ENCODE peak calls at places on chromosome 5, in seven cellular contexts. F is GM23248, M is mammary epithelial cell, B is GM23338, Q is A673, V is astrocyte, L is MM.1S. G is an unnamed sample.

GRCh38 chr5:128782446-128782845 is 182.8 kb upstream of the SLC27A6 start:
- DNase-seq in F (peak), M (peak), B (no peak), Q (peak), V (peak), L (no peak), G (no peak)

GRCh38 chr5:68070641-68071191 is 144.8 kb upstream of the PIK3R1 start:
- DNase-seq in F (peak), M (no peak), B (no peak), Q (no peak), V (no peak), L (no peak), G (no peak)

GRCh38 chr5:1737790-1738405 is 61.7 kb downstream of the MRPL36 start:
- DNase-seq in F (peak), M (peak), B (peak), Q (peak), V (no peak), L (peak), G (peak)

GRCh38 chr5:32866138-32866537 is 155.0 kb downstream of the NPR3 start:
- DNase-seq in F (no peak), M (no peak), B (no peak), Q (no peak), V (no peak), L (no peak), G (no peak)

GRCh38 chr5:159441441-159441840 is 111.2 kb upstream of the IL12B start:
- DNase-seq in F (peak), M (no peak), B (peak), Q (no peak), V (no peak), L (peak), G (no peak)

GRCh38 chr5:39668980-39669379 is 244.2 kb upstream of the DAB2 start:
- DNase-seq in F (no peak), M (no peak), B (no peak), Q (no peak), V (no peak), L (no peak), G (no peak)

GRCh38 chr5:172632346-172633092 is 8.5 kb upstream of the NEURL1B start:
- DNase-seq in F (no peak), M (no peak), B (no peak), Q (no peak), V (no peak), L (no peak), G (no peak)

GRCh38 chr5:173507171-173507570 is 109.3 kb downstream of the BOD1 start:
- DNase-seq in F (no peak), M (no peak), B (no peak), Q (no peak), V (no peak), L (no peak), G (no peak)

GRCh38 chr5:175873090-175873454 is 1.7 kb downstream of the CPLX2 start:
- DNase-seq in F (no peak), M (no peak), B (peak), Q (peak), V (no peak), L (no peak), G (no peak)

GRCh38 chr5:32329395-32329834 is 16.7 kb upstream of the MTMR12 start:
- DNase-seq in F (peak), M (peak), B (peak), Q (peak), V (peak), L (peak), G (no peak)

GRCh38 chr5:9439651-9440292 is 106.1 kb downstream of the SEMA5A start:
- DNase-seq in F (peak), M (no peak), B (no peak), Q (no peak), V (no peak), L (no peak), G (no peak)

GRCh38 chr5:129094924-129095797 is 612 bp downstream of the ISOC1 start:
- DNase-seq in F (peak), M (peak), B (peak), Q (peak), V (peak), L (peak), G (no peak)

GRCh38 chr5:121366515-121366914 is 485.2 kb upstream of the FTMT start:
- DNase-seq in F (peak), M (peak), B (no peak), Q (peak), V (peak), L (no peak), G (no peak)

GRCh38 chr5:174760721-174761120 is 36.3 kb downstream of the MSX2 start:
- DNase-seq in F (peak), M (no peak), B (no peak), Q (no peak), V (no peak), L (no peak), G (no peak)

GRCh38 chr5:32406650-32407049 is 37.9 kb downstream of the ZFR start:
- DNase-seq in F (no peak), M (no peak), B (no peak), Q (no peak), V (no peak), L (peak), G (no peak)

GRCh38 chr5:78746990-78747389 is 98.4 kb upstream of the LHFPL2 start:
- DNase-seq in F (no peak), M (no peak), B (peak), Q (no peak), V (no peak), L (no peak), G (no peak)

GRCh38 chr5:62112689-62113220 is 193.3 kb upstream of the KIF2A start:
- DNase-seq in F (peak), M (no peak), B (no peak), Q (peak), V (no peak), L (no peak), G (no peak)

GRCh38 chr5:158560170-158560569 is 539.5 kb downstream of the EBF1 start:
- DNase-seq in F (peak), M (peak), B (no peak), Q (no peak), V (no peak), L (no peak), G (no peak)

GRCh38 chr5:172828911-172829431 is 5.1 kb upstream of the ERGIC1 start:
- DNase-seq in F (peak), M (no peak), B (no peak), Q (no peak), V (peak), L (no peak), G (no peak)

GRCh38 chr5:53422539-53422938 is 57.9 kb upstream of the FST start:
- DNase-seq in F (peak), M (peak), B (no peak), Q (no peak), V (peak), L (no peak), G (no peak)

GRCh38 chr5:17614872-17615605 is 4.8 kb downstream of the TAF11L12 start:
- DNase-seq in F (no peak), M (no peak), B (no peak), Q (no peak), V (no peak), L (no peak), G (no peak)

GRCh38 chr5:8813180-8813579 is 732.7 kb downstream of the SEMA5A start:
- DNase-seq in F (no peak), M (no peak), B (no peak), Q (no peak), V (no peak), L (no peak), G (no peak)

GRCh38 chr5:33939863-33940262 is 3.7 kb downstream of the RXFP3 start:
- DNase-seq in F (peak), M (peak), B (no peak), Q (no peak), V (peak), L (no peak), G (no peak)

GRCh38 chr5:81301221-81302015 is at the start of gene ZCCHC9:
- DNase-seq in F (peak), M (peak), B (peak), Q (peak), V (peak), L (peak), G (peak)

GRCh38 chr5:107464876-107465275 is 205.9 kb downstream of the EFNA5 start:
- DNase-seq in F (no peak), M (no peak), B (no peak), Q (no peak), V (no peak), L (no peak), G (no peak)

GRCh38 chr5:80963966-80964481 is 3.9 kb downstream of the RASGRF2 start:
- DNase-seq in F (no peak), M (no peak), B (no peak), Q (peak), V (peak), L (no peak), G (no peak)

GRCh38 chr5:8905021-8905420 is 640.9 kb downstream of the SEMA5A start:
- DNase-seq in F (peak), M (peak), B (no peak), Q (peak), V (peak), L (no peak), G (peak)

GRCh38 chr5:65184780-65185179 is 296.9 kb downstream of the ADAMTS6 start:
- DNase-seq in F (no peak), M (no peak), B (peak), Q (no peak), V (no peak), L (no peak), G (no peak)

GRCh38 chr5:170307575-170308465 is 10.2 kb upstream of the LCP2 start:
- DNase-seq in F (peak), M (peak), B (no peak), Q (no peak), V (peak), L (no peak), G (no peak)

GRCh38 chr5:180431932-180432331 is 62.2 kb upstream of the CNOT6 start:
- DNase-seq in F (no peak), M (no peak), B (no peak), Q (no peak), V (no peak), L (no peak), G (no peak)

GRCh38 chr5:152730176-152730575 is 325.1 kb upstream of the NMUR2 start:
- DNase-seq in F (no peak), M (no peak), B (no peak), Q (no peak), V (no peak), L (no peak), G (no peak)

GRCh38 chr5:176596689-176597416 is 13.1 kb downstream of the GPRIN1 start:
- DNase-seq in F (peak), M (no peak), B (peak), Q (no peak), V (no peak), L (no peak), G (no peak)

GRCh38 chr5:110086658-110087388 is 397.1 kb downstream of the MAN2A1 start:
- DNase-seq in F (peak), M (peak), B (no peak), Q (peak), V (peak), L (no peak), G (no peak)

GRCh38 chr5:67301285-67301904 is 104.8 kb upstream of the CD180 start:
- DNase-seq in F (peak), M (peak), B (no peak), Q (peak), V (peak), L (no peak), G (no peak)

GRCh38 chr5:443239-444151 is 519 bp downstream of the EXOC3 start:
- DNase-seq in F (no peak), M (no peak), B (no peak), Q (peak), V (no peak), L (peak), G (no peak)

GRCh38 chr5:440413-441180 is 2.4 kb upstream of the EXOC3 start:
- DNase-seq in F (no peak), M (no peak), B (no peak), Q (no peak), V (no peak), L (no peak), G (no peak)

GRCh38 chr5:444226-444625 is 1.2 kb downstream of the EXOC3 start:
- DNase-seq in F (no peak), M (no peak), B (no peak), Q (no peak), V (no peak), L (no peak), G (no peak)

GRCh38 chr5:441996-442334 is 1.0 kb upstream of the EXOC3 start:
- DNase-seq in F (no peak), M (no peak), B (no peak), Q (no peak), V (no peak), L (no peak), G (no peak)

DNA sequence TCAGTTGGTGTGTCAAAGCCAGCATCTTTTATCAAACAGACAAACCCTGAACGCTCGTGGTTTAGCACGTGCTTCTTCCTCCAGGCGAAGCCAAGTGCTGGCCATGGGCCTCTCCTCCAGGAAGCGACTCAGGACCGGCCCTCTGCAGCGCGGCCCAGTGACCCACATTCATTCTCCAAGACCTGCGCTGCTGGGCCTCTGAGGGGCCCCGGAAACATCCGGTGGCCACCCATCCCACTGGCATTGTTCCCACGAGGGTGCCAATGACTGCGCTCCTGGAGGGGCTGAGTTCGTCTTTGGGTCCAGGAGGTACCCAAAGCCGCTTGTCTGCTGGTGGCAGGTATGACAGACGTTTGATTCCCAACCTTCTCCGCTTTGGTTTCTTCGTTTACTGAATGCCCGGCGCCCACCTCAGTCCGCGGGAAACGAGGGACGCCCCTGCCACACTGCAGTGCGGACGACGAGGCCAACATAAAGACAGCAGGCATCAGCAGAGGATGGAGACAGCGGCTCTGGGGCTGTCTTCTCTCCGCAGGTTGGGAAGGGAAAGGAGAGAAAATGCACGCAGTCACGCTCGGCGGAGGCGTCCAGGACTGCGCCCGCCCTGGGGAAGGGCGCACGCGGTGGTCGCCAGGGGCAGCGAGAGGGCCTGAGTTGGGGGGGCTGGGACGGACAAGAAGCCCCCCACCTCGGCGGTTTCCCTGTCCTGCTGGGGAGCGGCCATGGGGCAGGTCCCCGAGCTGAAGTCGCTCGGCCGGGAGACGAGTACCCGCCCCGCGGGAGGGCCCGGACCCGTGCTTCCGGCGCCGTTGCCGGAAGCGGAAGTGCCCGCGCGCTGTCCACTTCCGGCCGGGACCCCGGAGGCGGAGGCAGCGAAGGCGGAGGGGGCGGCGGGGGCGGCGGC is at the start of gene EXOC3:
- DNase-seq in F (peak), M (peak), B (peak), Q (peak), V (peak), L (peak), G (no peak)
- TF ChIP-seq EZH2 in F (no peak), M (no peak), B (no peak), Q (no peak), V (no peak), L (no peak), G (no peak)

DNA sequence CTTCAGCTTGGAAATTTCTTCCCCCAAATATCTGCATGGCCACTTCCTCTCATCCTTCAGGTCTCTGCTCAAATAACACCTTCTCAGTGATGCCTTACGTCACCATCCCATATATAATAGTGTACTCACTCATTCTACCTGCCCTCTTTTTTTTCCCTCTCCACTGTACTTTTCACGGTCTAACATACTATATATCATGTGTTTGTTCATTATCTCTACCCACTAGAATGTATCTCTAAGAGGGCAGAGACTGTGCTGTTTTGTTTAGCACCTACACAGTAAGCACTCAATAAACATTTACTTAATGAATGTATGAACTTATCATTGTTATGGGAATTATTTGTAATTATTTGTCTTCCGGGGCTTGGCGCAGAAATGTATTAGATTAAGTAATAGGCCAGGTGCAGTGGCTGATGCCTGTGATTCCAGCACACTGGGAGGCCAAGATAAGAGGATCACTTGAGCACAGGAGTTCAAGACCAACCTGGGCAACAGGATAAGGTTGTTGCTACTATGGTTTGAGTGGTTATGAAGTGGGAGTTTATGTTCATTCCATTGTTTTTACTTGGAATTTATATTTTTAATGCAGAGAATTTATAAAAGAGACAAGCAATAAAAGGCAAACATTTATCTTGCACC is 6.0 kb upstream of the IL13 start:
- DNase-seq in F (no peak), M (no peak), B (no peak), Q (no peak), V (no peak), L (no peak), G (no peak)
- TF ChIP-seq EZH2 in F (no peak), M (no peak), B (no peak), Q (no peak), V (no peak), L (no peak), G (no peak)

GRCh38 chr5:147921134-147921533 is 14.8 kb upstream of the C5orf46 start:
- DNase-seq in F (no peak), M (no peak), B (no peak), Q (no peak), V (no peak), L (no peak), G (no peak)
- TF ChIP-seq EZH2 in F (no peak), M (no peak), B (no peak), Q (no peak), V (no peak), L (no peak), G (no peak)

GRCh38 chr5:140109050-140109817 is 4.7 kb upstream of the PURA start:
- DNase-seq in F (peak), M (no peak), B (peak), Q (no peak), V (no peak), L (no peak), G (no peak)
- TF ChIP-seq EZH2 in F (no peak), M (no peak), B (peak), Q (no peak), V (peak), L (no peak), G (no peak)

GRCh38 chr5:141880961-141881801 is 3.0 kb upstream of the PCDH1 start:
- DNase-seq in F (peak), M (peak), B (peak), Q (no peak), V (no peak), L (peak), G (no peak)

GRCh38 chr5:141878186-141878770 is at the start of gene PCDH1:
- DNase-seq in F (peak), M (peak), B (peak), Q (peak), V (no peak), L (peak), G (no peak)

GRCh38 chr5:141877478-141878185 is 578 bp downstream of the PCDH1 start:
- DNase-seq in F (peak), M (peak), B (no peak), Q (peak), V (no peak), L (peak), G (no peak)

GRCh38 chr5:141879941-141880738 is 1.9 kb upstream of the PCDH1 start:
- DNase-seq in F (no peak), M (no peak), B (peak), Q (no peak), V (no peak), L (no peak), G (no peak)

DNA sequence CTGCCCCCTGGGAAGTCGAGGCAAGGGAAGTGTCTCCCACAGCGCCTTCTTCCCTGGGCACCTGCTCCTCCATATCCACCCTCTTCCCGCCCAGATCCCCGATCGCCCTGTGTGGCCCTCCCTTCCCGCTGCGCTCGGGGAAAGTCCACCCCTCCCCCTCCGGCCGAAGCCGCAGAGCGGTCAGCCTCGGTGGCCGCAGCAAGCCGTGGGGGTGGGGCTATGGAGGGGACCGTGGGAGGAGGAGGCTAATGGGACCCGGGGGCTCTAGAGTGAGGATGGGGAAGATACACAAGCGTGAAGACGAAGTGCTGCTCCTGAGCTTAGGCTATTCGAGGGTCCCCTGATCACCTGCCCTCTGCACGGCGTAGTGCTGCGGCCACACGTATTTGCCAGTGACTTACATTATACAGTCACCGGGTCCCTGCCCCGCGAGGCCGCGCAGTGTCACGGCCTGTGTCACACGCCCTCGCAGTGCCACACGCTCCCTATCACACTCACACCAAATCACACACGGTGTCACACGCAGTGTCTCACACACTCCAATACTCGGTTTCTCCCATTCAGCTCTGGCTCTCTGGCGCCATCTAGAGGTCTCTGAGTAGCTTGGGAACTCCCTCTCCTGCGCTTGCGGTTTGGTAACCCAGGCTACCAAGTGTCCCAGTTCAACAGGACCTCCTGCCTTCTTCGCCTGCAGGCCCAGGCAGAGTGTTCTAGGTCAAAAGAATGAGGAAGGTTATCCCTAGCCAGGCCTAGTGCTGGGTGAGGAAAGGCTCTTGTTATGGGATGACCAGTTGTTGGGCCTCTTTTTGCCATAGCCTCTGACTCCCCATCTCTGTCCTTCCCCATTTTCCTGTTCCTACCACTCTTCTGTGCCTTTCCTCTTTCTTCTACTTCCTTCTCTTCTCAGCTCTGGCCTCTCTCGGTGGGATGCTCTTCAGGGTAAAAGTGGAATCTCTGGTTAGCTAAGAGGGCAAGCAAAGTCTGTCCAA is 855 bp upstream of the PCDH1 start:
- DNase-seq in F (peak), M (peak), B (peak), Q (peak), V (peak), L (peak), G (peak)
- TF ChIP-seq EZH2 in F (no peak), M (no peak), B (no peak), Q (no peak), V (no peak), L (no peak), G (no peak)

GRCh38 chr5:98770911-98771322 is 2.5 kb upstream of the RGMB start:
- DNase-seq in F (no peak), M (peak), B (no peak), Q (peak), V (peak), L (no peak), G (no peak)
- TF ChIP-seq EZH2 in F (no peak), M (no peak), B (no peak), Q (no peak), V (no peak), L (no peak), G (no peak)